ENCODE peak calls at places on chromosomes 5 and 9, in five cellular contexts. V is aorta; P is GM23248; D is stimulated activated naive CD4-positive, alpha-beta T cell; Z is right atrium auricular region. S is an unnamed sample.

GRCh38 chr9:6656901-6657300 is 11.4 kb upstream of the GLDC start:
- DNase-seq in V (no peak), P (no peak), D (no peak), Z (no peak), S (no peak)

GRCh38 chr5:175464414-175465233 is 13.7 kb upstream of the SFXN1 start:
- DNase-seq in V (no peak), P (peak), D (peak), Z (no peak), S (no peak)

GRCh38 chr5:117652001-117652639 is 1077.5 kb upstream of the SEMA6A start:
- DNase-seq in V (no peak), P (no peak), D (no peak), Z (no peak), S (no peak)

GRCh38 chr5:75168026-75168750 is 68.5 kb downstream of the ANKRD31 start:
- DNase-seq in V (no peak), P (no peak), D (no peak), Z (no peak), S (no peak)

GRCh38 chr9:135001526-135001925 is 83.8 kb upstream of the FCN1 start:
- DNase-seq in V (no peak), P (no peak), D (no peak), Z (no peak), S (peak)

GRCh38 chr5:57445715-57446037 is 36.9 kb downstream of the ACTBL2 start:
- DNase-seq in V (no peak), P (peak), D (no peak), Z (no peak), S (no peak)

GRCh38 chr5:132797651-132798050 is 15.5 kb upstream of the SOWAHA start:
- DNase-seq in V (no peak), P (no peak), D (no peak), Z (no peak), S (no peak)

GRCh38 chr5:132471944-132472343 is 18.6 kb downstream of the IRF1 start:
- DNase-seq in V (no peak), P (no peak), D (no peak), Z (no peak), S (peak)

GRCh38 chr5:99621772-99622681 is 693.2 kb upstream of the CHD1 start:
- DNase-seq in V (no peak), P (peak), D (no peak), Z (no peak), S (no peak)

GRCh38 chr5:143077453-143078103 is 307.4 kb downstream of the ARHGAP26 start:
- DNase-seq in V (no peak), P (no peak), D (no peak), Z (no peak), S (no peak)

GRCh38 chr5:154249786-154250185 is 59.3 kb downstream of the GALNT10 start:
- DNase-seq in V (no peak), P (no peak), D (no peak), Z (no peak), S (no peak)

S was measured in spleen.